ENCODE peak calls at places on chromosome 5, in eight cellular contexts. J is uterus, B is stomach, G is PC-9, Z is psoas muscle, V is lower lobe of right lung, T is GM23248, M is upper lobe of left lung. C is an unnamed sample. For H3K36me3, the result is how much of the 10 kb centered on the place peaks cover.

GRCh38 chr5:67156976-67157583 is 39.5 kb downstream of the CD180 start:
- DNase-seq in G (no peak), Z (peak), M (no peak), J (peak), T (peak), V (no peak), B (peak), C (no peak)

GRCh38 chr5:166581827-166582226 is 1709.6 kb upstream of the WWC1 start:
- DNase-seq in B (no peak), T (no peak), M (no peak), V (no peak), J (no peak), Z (no peak), G (no peak), C (no peak)

GRCh38 chr5:78649220-78649700 is 688 bp upstream of the LHFPL2 start:
- DNase-seq in Z (no peak), J (peak), G (no peak), M (no peak), T (peak), V (no peak), B (no peak), C (no peak)

GRCh38 chr5:41112486-41113455 is 41.6 kb upstream of the MROH2B start:
- DNase-seq in J (no peak), Z (no peak), G (no peak), M (no peak), B (no peak), V (no peak), T (peak), C (no peak)

GRCh38 chr5:144203750-144204596 is 33.3 kb downstream of the KCTD16 start:
- DNase-seq in G (peak), Z (no peak), B (peak), T (peak), J (peak), M (no peak), V (no peak), C (no peak)

GRCh38 chr5:60210810-60211209 is 317.3 kb upstream of the PDE4D start:
- DNase-seq in V (no peak), Z (no peak), B (no peak), T (peak), G (no peak), M (peak), J (no peak), C (no peak)

GRCh38 chr5:152405145-152405544 is at the start of gene NMUR2:
- DNase-seq in G (no peak), Z (no peak), M (no peak), J (no peak), B (no peak), T (no peak), V (no peak), C (no peak)

GRCh38 chr5:151679421-151680155 is 7.1 kb downstream of the SPARC start:
- DNase-seq in B (no peak), G (no peak), M (no peak), Z (no peak), T (peak), J (no peak), V (no peak), C (no peak)

GRCh38 chr5:78526049-78526525 is 122.5 kb downstream of the LHFPL2 start:
- DNase-seq in G (no peak), V (no peak), M (no peak), J (no peak), B (no peak), Z (no peak), T (peak), C (no peak)

GRCh38 chr5:107869459-107870115 is 198.8 kb upstream of the EFNA5 start:
- DNase-seq in B (no peak), V (no peak), M (no peak), G (peak), T (peak), Z (no peak), J (no peak), C (no peak)

GRCh38 chr5:40437452-40437861 is 242.3 kb upstream of the PTGER4 start:
- DNase-seq in M (no peak), V (no peak), J (no peak), T (peak), Z (no peak), B (no peak), G (peak), C (no peak)

GRCh38 chr5:178249191-178249989 is 16.8 kb upstream of the PHYKPL start:
- DNase-seq in J (no peak), V (no peak), T (peak), M (no peak), B (no peak), Z (no peak), G (no peak), C (peak)

GRCh38 chr5:90548069-90548593 is 10.5 kb upstream of the ADGRV1 start:
- DNase-seq in B (peak), T (no peak), G (peak), M (no peak), Z (no peak), V (peak), J (no peak), C (no peak)

GRCh38 chr5:179234563-179235135 is 110.6 kb downstream of the ADAMTS2 start:
- DNase-seq in M (peak), G (no peak), J (peak), Z (no peak), V (peak), T (no peak), B (no peak), C (no peak)

GRCh38 chr5:8766448-8766847 is 779.4 kb downstream of the SEMA5A start:
- DNase-seq in Z (no peak), V (no peak), B (no peak), G (no peak), T (no peak), J (no peak), M (no peak), C (no peak)

GRCh38 chr5:103444333-103445038 is 118.1 kb downstream of the NUDT12 start:
- DNase-seq in V (no peak), J (no peak), G (peak), T (no peak), B (peak), Z (no peak), M (no peak), C (no peak)

GRCh38 chr5:180816608-180817534 is 14.3 kb upstream of the MGAT1 start:
- DNase-seq in V (no peak), M (no peak), T (no peak), J (peak), Z (no peak), G (no peak), B (no peak), C (peak)

GRCh38 chr5:163473613-163474243 is 13.3 kb downstream of the HMMR start:
- DNase-seq in V (no peak), B (no peak), J (no peak), G (no peak), T (no peak), Z (no peak), M (no peak), C (no peak)

GRCh38 chr5:14501353-14502162 is 80.0 kb upstream of the OTULINL start:
- DNase-seq in Z (no peak), T (peak), G (no peak), J (no peak), M (no peak), B (no peak), V (no peak), C (no peak)

GRCh38 chr5:107671742-107672211 is 1.0 kb upstream of the EFNA5 start:
- DNase-seq in T (peak), G (peak), B (no peak), V (no peak), M (no peak), Z (peak), J (no peak), C (no peak)

GRCh38 chr5:147391781-147392180 is 118.1 kb downstream of the DPYSL3 start:
- DNase-seq in V (no peak), B (peak), J (peak), M (no peak), Z (peak), T (peak), G (no peak), C (no peak)

GRCh38 chr5:17315710-17316221 is 98.3 kb downstream of the BASP1 start:
- DNase-seq in J (no peak), M (no peak), B (no peak), Z (no peak), G (no peak), V (no peak), T (peak), C (no peak)

GRCh38 chr5:40365357-40366330 is 314.1 kb upstream of the PTGER4 start:
- DNase-seq in B (no peak), V (no peak), M (no peak), T (no peak), J (no peak), G (no peak), Z (no peak), C (no peak)

GRCh38 chr5:132473019-132473531 is 17.5 kb downstream of the IRF1 start:
- DNase-seq in T (no peak), G (no peak), Z (no peak), J (peak), M (peak), B (peak), V (no peak), C (peak)

GRCh38 chr5:39355324-39355723 is 9.0 kb downstream of the C9 start:
- DNase-seq in J (no peak), V (no peak), B (no peak), Z (no peak), G (no peak), M (no peak), T (peak), C (no peak)

GRCh38 chr5:146368137-146368536 is 29.5 kb downstream of the POU4F3 start:
- DNase-seq in G (peak), T (peak), V (no peak), J (no peak), Z (no peak), B (no peak), M (no peak), C (no peak)

GRCh38 chr5:79827159-79827562 is 137.5 kb downstream of the CMYA5 start:
- DNase-seq in M (no peak), B (no peak), T (no peak), V (no peak), J (no peak), Z (no peak), G (no peak), C (no peak)

GRCh38 chr5:111756701-111757581 is at the start of gene NREP:
- DNase-seq in Z (peak), V (peak), T (peak), B (peak), J (peak), G (peak), M (peak), C (peak)

GRCh38 chr5:155402927-155403645 is 389.5 kb downstream of the KIF4B start:
- DNase-seq in G (no peak), T (no peak), Z (no peak), B (no peak), M (no peak), J (no peak), V (no peak), C (no peak)

GRCh38 chr5:176719113-176719814 is 72.0 kb downstream of the TSPAN17 start:
- DNase-seq in G (no peak), J (no peak), M (no peak), T (no peak), V (no peak), B (no peak), Z (no peak), C (no peak)

GRCh38 chr5:135053278-135053677 is 19.2 kb upstream of the PITX1 start:
- DNase-seq in V (peak), T (no peak), Z (no peak), B (no peak), J (no peak), G (no peak), M (no peak), C (no peak)

GRCh38 chr5:131609774-131610173 is 25.3 kb downstream of the RAPGEF6 start:
- DNase-seq in V (no peak), T (no peak), G (no peak), M (no peak), J (no peak), B (no peak), Z (no peak), C (no peak)

GRCh38 chr5:42994285-42995151 is 45.6 kb downstream of the ANXA2R start:
- DNase-seq in B (peak), G (no peak), T (peak), Z (peak), J (peak), M (peak), V (peak), C (peak)

GRCh38 chr5:41649659-41650058 is 139.3 kb upstream of the PLCXD3 start:
- DNase-seq in G (no peak), J (no peak), M (no peak), V (no peak), T (peak), Z (no peak), B (no peak), C (no peak)

GRCh38 chr5:94173100-94173499 is 431.7 kb upstream of the POU5F2 start:
- DNase-seq in M (no peak), G (no peak), Z (no peak), B (no peak), J (no peak), T (peak), V (no peak), C (no peak)

GRCh38 chr5:36090033-36090432 is 23.4 kb upstream of the UGT3A2 start:
- DNase-seq in M (no peak), T (peak), Z (no peak), J (no peak), B (no peak), G (peak), V (no peak), C (no peak)

GRCh38 chr5:97534166-97534565 is 351.1 kb upstream of the RIOK2 start:
- DNase-seq in V (no peak), B (peak), Z (no peak), G (peak), M (no peak), T (peak), J (no peak), C (no peak)

GRCh38 chr5:123705741-123706140 is 193.8 kb downstream of the CSNK1G3 start:
- DNase-seq in J (no peak), V (no peak), B (no peak), Z (no peak), T (peak), M (no peak), G (no peak), C (no peak)

GRCh38 chr5:31921852-31922305 is 252.2 kb downstream of the GOLPH3 start:
- DNase-seq in T (peak), G (no peak), Z (no peak), V (no peak), J (no peak), B (no peak), M (no peak), C (no peak)

GRCh38 chr5:40442346-40442745 is 237.4 kb upstream of the PTGER4 start:
- DNase-seq in T (peak), G (peak), J (no peak), B (no peak), M (no peak), Z (no peak), V (no peak), C (no peak)

DNA sequence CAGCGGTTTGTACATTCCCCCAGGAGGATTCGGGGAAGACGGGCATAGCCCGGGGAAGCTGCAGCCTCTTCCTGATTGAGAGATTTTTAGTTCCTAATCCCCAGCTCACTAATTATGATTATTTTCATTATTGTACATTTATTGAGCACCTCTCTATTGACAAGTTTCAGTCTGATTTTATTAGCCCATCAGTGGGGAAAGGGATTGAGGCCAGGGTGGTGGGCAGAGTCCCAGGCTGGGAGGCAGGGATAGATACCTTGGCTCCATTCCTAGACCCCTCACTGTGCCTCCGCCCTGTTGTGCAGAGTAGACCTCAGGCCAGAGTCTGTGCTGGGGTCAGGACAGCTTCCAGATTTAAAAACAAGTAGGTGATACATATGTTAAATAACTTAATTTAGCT is 27.2 kb downstream of the TCOF1 start:
- DNase-seq in M (no peak), J (no peak), G (no peak), T (no peak), Z (no peak), V (no peak), B (no peak), C (no peak)
- H3K36me3 ChIP-seq in M (half or more), J (under half), G (under half), T (under half), Z (half or more), V (half or more), B (half or more), C (half or more)

GRCh38 chr5:57692582-57693487 is 210.2 kb upstream of the ACTBL2 start:
- DNase-seq in T (peak), V (peak), G (peak), M (no peak), Z (peak), B (peak), J (peak), C (peak)
- H3K27ac ChIP-seq in T (peak), V (no peak), G (peak), M (no peak), Z (peak), B (peak), J (no peak), C (peak)

GRCh38 chr5:72785796-72786195 is 30.7 kb upstream of the TNPO1 start:
- DNase-seq in G (no peak), M (no peak), B (no peak), Z (no peak), V (no peak), J (no peak), T (no peak), C (no peak)
- H3K36me3 ChIP-seq in G (under half), M (under half), B (under half), Z (under half), V (under half), J (under half), T (under half), C (under half)

GRCh38 chr5:136056771-136057335 is 28.1 kb downstream of the TGFBI start:
- DNase-seq in V (no peak), B (no peak), T (peak), G (no peak), M (no peak), J (no peak), Z (no peak), C (no peak)
- H3K27ac ChIP-seq in V (no peak), B (peak), T (peak), G (no peak), M (no peak), J (peak), Z (no peak), C (peak)

DNA sequence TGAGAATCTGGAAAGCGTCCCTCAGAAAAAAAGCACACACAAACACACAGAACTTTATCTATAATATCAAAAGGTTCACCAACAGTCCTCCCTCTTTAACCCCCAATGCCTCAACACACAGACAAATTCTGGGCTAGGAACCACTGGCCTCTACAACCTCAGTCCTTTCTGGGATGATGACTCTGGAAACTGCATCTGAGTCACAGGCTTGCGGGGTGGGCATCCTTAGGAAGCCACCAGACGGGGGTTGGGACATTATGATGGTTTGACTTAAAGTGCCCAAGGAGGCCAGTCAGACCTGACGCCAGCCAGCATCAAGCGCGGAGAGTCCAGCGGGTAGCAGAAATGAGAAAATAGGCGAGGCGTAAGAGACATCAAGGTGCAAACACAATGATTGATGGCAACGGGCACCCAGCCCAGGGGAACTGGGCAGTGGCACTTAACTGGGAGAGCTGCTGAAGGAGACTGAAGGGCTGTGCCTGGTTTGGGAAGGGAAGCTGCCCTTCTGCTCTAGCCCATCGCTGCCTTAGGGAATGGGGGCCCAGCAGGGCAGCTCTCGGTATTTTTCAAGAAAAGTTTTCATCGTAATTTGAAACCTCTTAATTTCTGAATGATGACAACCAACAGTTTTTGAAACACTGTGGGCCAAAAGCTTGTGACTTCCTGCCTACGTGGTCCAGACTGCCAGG is 20.7 kb downstream of the SPRY4 start:
- DNase-seq in M (no peak), J (no peak), G (no peak), V (no peak), T (peak), Z (no peak), B (no peak), C (peak)
- H3K36me3 ChIP-seq in M (under half), J (under half), G (under half), V (under half), T (under half), Z (under half), B (under half), C (under half)

GRCh38 chr5:171175746-171176145 is 133.3 kb upstream of the TLX3 start:
- DNase-seq in Z (no peak), M (no peak), G (no peak), J (no peak), B (no peak), T (no peak), V (no peak), C (no peak)
- H3K27ac ChIP-seq in Z (no peak), M (no peak), G (no peak), J (no peak), B (no peak), T (no peak), V (no peak), C (no peak)

GRCh38 chr5:172356047-172356446 is 72.5 kb upstream of the UBTD2 start:
- DNase-seq in B (no peak), G (no peak), J (no peak), V (no peak), T (no peak), M (no peak), Z (no peak), C (no peak)
- H3K36me3 ChIP-seq in B (half or more), G (under half), J (under half), V (half or more), T (under half), M (under half), Z (under half), C (under half)

GRCh38 chr5:161625673-161626072 is 59.8 kb upstream of the GABRA6 start:
- DNase-seq in B (no peak), J (no peak), G (no peak), Z (no peak), M (no peak), V (no peak), T (no peak), C (no peak)

GRCh38 chr5:161630948-161631347 is 54.6 kb upstream of the GABRA6 start:
- DNase-seq in J (no peak), G (no peak), Z (no peak), V (no peak), B (no peak), T (no peak), M (peak), C (no peak)
- H3K27ac ChIP-seq in J (no peak), G (no peak), Z (no peak), V (no peak), B (no peak), T (no peak), M (no peak), C (no peak)

GRCh38 chr5:161541-162110 is 29.7 kb upstream of the LRRC14B start:
- DNase-seq in T (no peak), Z (peak), B (no peak), M (no peak), G (no peak), J (no peak), V (no peak), C (no peak)
- H3K36me3 ChIP-seq in T (under half), Z (under half), B (under half), M (under half), G (under half), J (under half), V (under half), C (under half)

GRCh38 chr5:149383399-149383798 is 4.3 kb upstream of the IL17B start:
- DNase-seq in V (no peak), Z (no peak), T (no peak), G (no peak), M (no peak), J (peak), B (no peak), C (peak)
- H3K27ac ChIP-seq in V (peak), Z (peak), T (no peak), G (no peak), M (peak), J (peak), B (peak), C (peak)